ENCODE peak calls at places on chromosomes 13 and 19, in eight cellular contexts. One of them, this sample, is unnamed.

GRCh38 chr13:83620535-83621220 is 261.6 kb downstream of the SLITRK1 start:
- DNase-seq in body of pancreas: no peak
- DNase-seq in effector CD4-positive, alpha-beta T cell: no peak
- DNase-seq in activated CD4-positive, alpha-beta T cell treated with anti-CD3 and anti-CD28 coated beads, Interleukin-2, amount 50 U/mL, for 48 hours: no peak
- DNase-seq in effector memory CD4-positive, alpha-beta T cell: no peak
- DNase-seq in fibroblast of pulmonary artery: peak
- DNase-seq in stimulated activated CD4-positive, alpha-beta T cell treated with anti-CD3 and anti-CD28 coated beads, Interleukin-1b, Interleukin-23, amount 100 ng/mL, for 24 hours: no peak
- DNase-seq in T-helper 22 cell: no peak
- DNase-seq in this sample: no peak

GRCh38 chr19:22144394-22144793 is 52.4 kb downstream of the ZNF676 start:
- DNase-seq in effector CD4-positive, alpha-beta T cell: no peak
- DNase-seq in body of pancreas: no peak
- DNase-seq in stimulated activated CD4-positive, alpha-beta T cell treated with anti-CD3 and anti-CD28 coated beads, Interleukin-1b, Interleukin-23, amount 100 ng/mL, for 24 hours: no peak
- DNase-seq in effector memory CD4-positive, alpha-beta T cell: no peak
- DNase-seq in T-helper 22 cell: no peak
- DNase-seq in fibroblast of pulmonary artery: peak
- DNase-seq in activated CD4-positive, alpha-beta T cell treated with anti-CD3 and anti-CD28 coated beads, Interleukin-2, amount 50 U/mL, for 48 hours: no peak
- DNase-seq in this sample: peak

GRCh38 chr19:3302755-3303154 is 63.6 kb upstream of the NFIC start:
- DNase-seq in fibroblast of pulmonary artery: no peak
- DNase-seq in activated CD4-positive, alpha-beta T cell treated with anti-CD3 and anti-CD28 coated beads, Interleukin-2, amount 50 U/mL, for 48 hours: no peak
- DNase-seq in T-helper 22 cell: no peak
- DNase-seq in effector CD4-positive, alpha-beta T cell: no peak
- DNase-seq in stimulated activated CD4-positive, alpha-beta T cell treated with anti-CD3 and anti-CD28 coated beads, Interleukin-1b, Interleukin-23, amount 100 ng/mL, for 24 hours: no peak
- DNase-seq in effector memory CD4-positive, alpha-beta T cell: no peak
- DNase-seq in body of pancreas: no peak
- DNase-seq in this sample: no peak

GRCh38 chr13:50128406-50129048 is 113.3 kb downstream of the KCNRG start:
- DNase-seq in effector memory CD4-positive, alpha-beta T cell: no peak
- DNase-seq in stimulated activated CD4-positive, alpha-beta T cell treated with anti-CD3 and anti-CD28 coated beads, Interleukin-1b, Interleukin-23, amount 100 ng/mL, for 24 hours: no peak
- DNase-seq in effector CD4-positive, alpha-beta T cell: no peak
- DNase-seq in activated CD4-positive, alpha-beta T cell treated with anti-CD3 and anti-CD28 coated beads, Interleukin-2, amount 50 U/mL, for 48 hours: peak
- DNase-seq in T-helper 22 cell: no peak
- DNase-seq in fibroblast of pulmonary artery: no peak
- DNase-seq in body of pancreas: no peak
- DNase-seq in this sample: peak

GRCh38 chr19:30314056-30314804 is 58.0 kb upstream of the ZNF536 start:
- DNase-seq in T-helper 22 cell: no peak
- DNase-seq in fibroblast of pulmonary artery: no peak
- DNase-seq in effector memory CD4-positive, alpha-beta T cell: no peak
- DNase-seq in activated CD4-positive, alpha-beta T cell treated with anti-CD3 and anti-CD28 coated beads, Interleukin-2, amount 50 U/mL, for 48 hours: no peak
- DNase-seq in stimulated activated CD4-positive, alpha-beta T cell treated with anti-CD3 and anti-CD28 coated beads, Interleukin-1b, Interleukin-23, amount 100 ng/mL, for 24 hours: no peak
- DNase-seq in effector CD4-positive, alpha-beta T cell: no peak
- DNase-seq in body of pancreas: no peak
- DNase-seq in this sample: no peak

GRCh38 chr13:39602614-39603366 is at the start of gene LHFPL6:
- DNase-seq in effector CD4-positive, alpha-beta T cell: peak
- DNase-seq in T-helper 22 cell: peak
- DNase-seq in effector memory CD4-positive, alpha-beta T cell: no peak
- DNase-seq in body of pancreas: peak
- DNase-seq in fibroblast of pulmonary artery: peak
- DNase-seq in stimulated activated CD4-positive, alpha-beta T cell treated with anti-CD3 and anti-CD28 coated beads, Interleukin-1b, Interleukin-23, amount 100 ng/mL, for 24 hours: peak
- DNase-seq in activated CD4-positive, alpha-beta T cell treated with anti-CD3 and anti-CD28 coated beads, Interleukin-2, amount 50 U/mL, for 48 hours: peak
- DNase-seq in this sample: peak

GRCh38 chr19:467554-467953 is 6.7 kb upstream of the SHC2 start:
- DNase-seq in stimulated activated CD4-positive, alpha-beta T cell treated with anti-CD3 and anti-CD28 coated beads, Interleukin-1b, Interleukin-23, amount 100 ng/mL, for 24 hours: no peak
- DNase-seq in effector CD4-positive, alpha-beta T cell: no peak
- DNase-seq in T-helper 22 cell: no peak
- DNase-seq in fibroblast of pulmonary artery: no peak
- DNase-seq in effector memory CD4-positive, alpha-beta T cell: no peak
- DNase-seq in body of pancreas: no peak
- DNase-seq in activated CD4-positive, alpha-beta T cell treated with anti-CD3 and anti-CD28 coated beads, Interleukin-2, amount 50 U/mL, for 48 hours: no peak
- DNase-seq in this sample: no peak

GRCh38 chr13:106210327-106210726 is 325.1 kb downstream of the EFNB2 start:
- DNase-seq in body of pancreas: no peak
- DNase-seq in fibroblast of pulmonary artery: peak
- DNase-seq in T-helper 22 cell: no peak
- DNase-seq in stimulated activated CD4-positive, alpha-beta T cell treated with anti-CD3 and anti-CD28 coated beads, Interleukin-1b, Interleukin-23, amount 100 ng/mL, for 24 hours: no peak
- DNase-seq in effector CD4-positive, alpha-beta T cell: no peak
- DNase-seq in activated CD4-positive, alpha-beta T cell treated with anti-CD3 and anti-CD28 coated beads, Interleukin-2, amount 50 U/mL, for 48 hours: no peak
- DNase-seq in effector memory CD4-positive, alpha-beta T cell: no peak
- DNase-seq in this sample: no peak

GRCh38 chr19:13024958-13025653 is 29.8 kb downstream of the NFIX start:
- DNase-seq in body of pancreas: no peak
- DNase-seq in effector CD4-positive, alpha-beta T cell: no peak
- DNase-seq in fibroblast of pulmonary artery: no peak
- DNase-seq in effector memory CD4-positive, alpha-beta T cell: no peak
- DNase-seq in T-helper 22 cell: no peak
- DNase-seq in stimulated activated CD4-positive, alpha-beta T cell treated with anti-CD3 and anti-CD28 coated beads, Interleukin-1b, Interleukin-23, amount 100 ng/mL, for 24 hours: no peak
- DNase-seq in activated CD4-positive, alpha-beta T cell treated with anti-CD3 and anti-CD28 coated beads, Interleukin-2, amount 50 U/mL, for 48 hours: no peak
- DNase-seq in this sample: peak

GRCh38 chr19:16330368-16330801 is 5.8 kb downstream of the KLF2 start:
- DNase-seq in stimulated activated CD4-positive, alpha-beta T cell treated with anti-CD3 and anti-CD28 coated beads, Interleukin-1b, Interleukin-23, amount 100 ng/mL, for 24 hours: peak
- DNase-seq in activated CD4-positive, alpha-beta T cell treated with anti-CD3 and anti-CD28 coated beads, Interleukin-2, amount 50 U/mL, for 48 hours: peak
- DNase-seq in fibroblast of pulmonary artery: peak
- DNase-seq in effector memory CD4-positive, alpha-beta T cell: peak
- DNase-seq in effector CD4-positive, alpha-beta T cell: peak
- DNase-seq in body of pancreas: peak
- DNase-seq in T-helper 22 cell: peak
- DNase-seq in this sample: no peak

GRCh38 chr13:107043016-107043957 is 475.4 kb upstream of the ARGLU1 start:
- DNase-seq in activated CD4-positive, alpha-beta T cell treated with anti-CD3 and anti-CD28 coated beads, Interleukin-2, amount 50 U/mL, for 48 hours: no peak
- DNase-seq in fibroblast of pulmonary artery: no peak
- DNase-seq in effector CD4-positive, alpha-beta T cell: no peak
- DNase-seq in body of pancreas: no peak
- DNase-seq in effector memory CD4-positive, alpha-beta T cell: no peak
- DNase-seq in stimulated activated CD4-positive, alpha-beta T cell treated with anti-CD3 and anti-CD28 coated beads, Interleukin-1b, Interleukin-23, amount 100 ng/mL, for 24 hours: no peak
- DNase-seq in T-helper 22 cell: no peak
- DNase-seq in this sample: no peak

GRCh38 chr13:79404985-79405384 is 1.1 kb downstream of the RBM26 start:
- DNase-seq in fibroblast of pulmonary artery: no peak
- DNase-seq in effector memory CD4-positive, alpha-beta T cell: no peak
- DNase-seq in T-helper 22 cell: no peak
- DNase-seq in body of pancreas: no peak
- DNase-seq in stimulated activated CD4-positive, alpha-beta T cell treated with anti-CD3 and anti-CD28 coated beads, Interleukin-1b, Interleukin-23, amount 100 ng/mL, for 24 hours: no peak
- DNase-seq in activated CD4-positive, alpha-beta T cell treated with anti-CD3 and anti-CD28 coated beads, Interleukin-2, amount 50 U/mL, for 48 hours: peak
- DNase-seq in effector CD4-positive, alpha-beta T cell: no peak
- DNase-seq in this sample: no peak

GRCh38 chr19:4144666-4145261 is 8.7 kb upstream of the CREB3L3 start:
- DNase-seq in T-helper 22 cell: no peak
- DNase-seq in effector memory CD4-positive, alpha-beta T cell: no peak
- DNase-seq in stimulated activated CD4-positive, alpha-beta T cell treated with anti-CD3 and anti-CD28 coated beads, Interleukin-1b, Interleukin-23, amount 100 ng/mL, for 24 hours: no peak
- DNase-seq in body of pancreas: no peak
- DNase-seq in activated CD4-positive, alpha-beta T cell treated with anti-CD3 and anti-CD28 coated beads, Interleukin-2, amount 50 U/mL, for 48 hours: no peak
- DNase-seq in fibroblast of pulmonary artery: peak
- DNase-seq in effector CD4-positive, alpha-beta T cell: no peak
- DNase-seq in this sample: no peak

GRCh38 chr19:36041831-36042230 is 9.2 kb upstream of the CLIP3 start:
- DNase-seq in effector CD4-positive, alpha-beta T cell: no peak
- DNase-seq in fibroblast of pulmonary artery: peak
- DNase-seq in effector memory CD4-positive, alpha-beta T cell: no peak
- DNase-seq in T-helper 22 cell: no peak
- DNase-seq in body of pancreas: peak
- DNase-seq in activated CD4-positive, alpha-beta T cell treated with anti-CD3 and anti-CD28 coated beads, Interleukin-2, amount 50 U/mL, for 48 hours: no peak
- DNase-seq in stimulated activated CD4-positive, alpha-beta T cell treated with anti-CD3 and anti-CD28 coated beads, Interleukin-1b, Interleukin-23, amount 100 ng/mL, for 24 hours: no peak
- DNase-seq in this sample: peak

GRCh38 chr13:96279904-96280303 is 190.0 kb downstream of the HS6ST3 start:
- DNase-seq in stimulated activated CD4-positive, alpha-beta T cell treated with anti-CD3 and anti-CD28 coated beads, Interleukin-1b, Interleukin-23, amount 100 ng/mL, for 24 hours: no peak
- DNase-seq in effector CD4-positive, alpha-beta T cell: no peak
- DNase-seq in fibroblast of pulmonary artery: no peak
- DNase-seq in body of pancreas: no peak
- DNase-seq in T-helper 22 cell: no peak
- DNase-seq in effector memory CD4-positive, alpha-beta T cell: no peak
- DNase-seq in activated CD4-positive, alpha-beta T cell treated with anti-CD3 and anti-CD28 coated beads, Interleukin-2, amount 50 U/mL, for 48 hours: no peak
- DNase-seq in this sample: no peak

This sample was measured in neural progenitor cell.